ENCODE peak calls at places on chromosomes 1 and 21, in five cellular contexts. H is SHP77 treated with DMSO at 0.1 percent for 48 hours; O is fibroblast of lung; K is NCI-H1105 treated with DMSO at 0.1 percent for 48 hours; Q is naive thymus-derived CD4-positive, alpha-beta T cell. I is an unnamed sample.

GRCh38 chr1:54922921-54923421 is 36.0 kb upstream of the DHCR24 start:
- DNase-seq in O (no peak), K (no peak), Q (no peak), H (no peak), I (no peak)

GRCh38 chr1:167698313-167698712 is 23.5 kb upstream of the MPZL1 start:
- DNase-seq in Q (no peak), O (no peak), K (no peak), H (no peak), I (no peak)

GRCh38 chr1:28915036-28915895 is 897 bp downstream of the EPB41 start:
- DNase-seq in Q (peak), K (peak), H (peak), O (peak), I (no peak)

GRCh38 chr1:81165963-81166362 is 634.8 kb upstream of the ADGRL2 start:
- DNase-seq in H (no peak), Q (no peak), O (no peak), K (no peak), I (no peak)

GRCh38 chr1:4636644-4637380 is 17.6 kb upstream of the AJAP1 start:
- DNase-seq in O (no peak), H (no peak), Q (no peak), K (no peak), I (no peak)

GRCh38 chr1:51941528-51941927 is 49.0 kb downstream of the RAB3B start:
- DNase-seq in O (no peak), K (no peak), Q (no peak), H (no peak), I (no peak)

GRCh38 chr1:205348559-205349477 is 7.9 kb downstream of the KLHDC8A start:
- DNase-seq in Q (no peak), O (no peak), K (no peak), H (no peak), I (no peak)

GRCh38 chr1:59458884-59459283 is 162.0 kb downstream of the FGGY start:
- DNase-seq in H (no peak), K (no peak), O (no peak), Q (no peak), I (no peak)

GRCh38 chr1:106189780-106190179 is 866.7 kb upstream of the PRMT6 start:
- DNase-seq in O (no peak), H (no peak), K (no peak), Q (no peak), I (no peak)

GRCh38 chr1:205680073-205680851 is at the start of gene SLC45A3:
- DNase-seq in K (peak), H (no peak), Q (peak), O (no peak), I (no peak)

GRCh38 chr1:201999625-202000238 is 10.7 kb upstream of the ELF3 start:
- DNase-seq in Q (no peak), K (peak), O (peak), H (peak), I (peak)

GRCh38 chr21:25171438-25171837 is 435.8 kb downstream of the MRPL39 start:
- DNase-seq in O (peak), K (no peak), H (no peak), Q (no peak), I (peak)

GRCh38 chr1:156668801-156669637 is 8.2 kb downstream of the NES start:
- DNase-seq in H (no peak), O (no peak), Q (no peak), K (no peak), I (no peak)

GRCh38 chr1:241499910-241500309 is 19.6 kb downstream of the FH start:
- DNase-seq in Q (no peak), H (peak), K (peak), O (peak), I (peak)

GRCh38 chr1:13930151-13930550 is 230.2 kb downstream of the PRDM2 start:
- DNase-seq in Q (no peak), K (no peak), O (no peak), H (no peak), I (no peak)

GRCh38 chr1:160219062-160219929 is 14.1 kb downstream of the PEA15 start:
- DNase-seq in O (peak), Q (no peak), K (peak), H (no peak), I (peak)

GRCh38 chr1:160399544-160400283 is 650 bp upstream of the VANGL2 start:
- DNase-seq in O (no peak), K (no peak), Q (no peak), H (no peak), I (no peak)

GRCh38 chr1:221419513-221420088 is 322.3 kb downstream of the DUSP10 start:
- DNase-seq in H (no peak), Q (no peak), K (no peak), O (peak), I (peak)

GRCh38 chr1:89274431-89274857 is 1.8 kb upstream of the GBP5 start:
- DNase-seq in K (no peak), O (peak), Q (no peak), H (no peak), I (no peak)

GRCh38 chr1:44786138-44786840 is 1.7 kb downstream of the BEST4 start:
- DNase-seq in H (no peak), Q (peak), O (peak), K (no peak), I (peak)

GRCh38 chr1:99751877-99752504 is 14.4 kb downstream of the FRRS1 start:
- DNase-seq in K (no peak), H (no peak), Q (no peak), O (no peak), I (no peak)

GRCh38 chr1:54546651-54547348 is 1.2 kb upstream of the ACOT11 start:
- DNase-seq in O (no peak), H (no peak), Q (no peak), K (no peak), I (no peak)

GRCh38 chr1:201625711-201626300 is 86.9 kb downstream of the NAV1 start:
- DNase-seq in Q (no peak), K (no peak), O (no peak), H (no peak), I (no peak)

I was measured in HFFc6.